ENCODE peak calls at places on chromosome 12, in six cellular contexts. N is HuH-7; K is upper lobe of right lung; J is posterior cingulate gyrus; V is substantia nigra; H is stimulated activated CD4-positive, alpha-beta T cell treated with anti-CD3 and anti-CD28 coated beads, TNF-alpha, amount 100 ng/mL, for 24 hours. P is an unnamed sample.

GRCh38 chr12:110012137-110012536 is 12.9 kb downstream of the ANKRD13A start:
- DNase-seq in N (no peak), K (peak), J (no peak), V (no peak), H (no peak), P (no peak)

GRCh38 chr12:57343703-57344378 is 87.0 kb downstream of the R3HDM2 start:
- DNase-seq in N (no peak), K (no peak), J (no peak), V (no peak), H (no peak), P (no peak)

GRCh38 chr12:9751204-9752144 is 9.2 kb downstream of the CD69 start:
- DNase-seq in N (peak), K (no peak), J (no peak), V (no peak), H (no peak), P (no peak)

GRCh38 chr12:24977711-24978110 is 28.8 kb upstream of the BCAT1 start:
- DNase-seq in N (no peak), K (no peak), J (no peak), V (no peak), H (no peak), P (no peak)

GRCh38 chr12:118589162-118589561 is 212.8 kb downstream of the SUDS3 start:
- DNase-seq in N (no peak), K (no peak), J (no peak), V (no peak), H (no peak), P (no peak)

GRCh38 chr12:56377310-56377988 is 14.8 kb upstream of the APOF start:
- DNase-seq in N (no peak), K (no peak), J (no peak), V (no peak), H (no peak), P (no peak)

GRCh38 chr12:690466-690865 is 27.2 kb upstream of the NINJ2 start:
- DNase-seq in N (no peak), K (no peak), J (no peak), V (no peak), H (no peak), P (no peak)

GRCh38 chr12:30896461-30896860 is 30.1 kb upstream of the TSPAN11 start:
- DNase-seq in N (no peak), K (no peak), J (no peak), V (no peak), H (no peak), P (no peak)

GRCh38 chr12:57894577-57895292 is 46.6 kb upstream of the ATP23 start:
- DNase-seq in N (no peak), K (no peak), J (no peak), V (no peak), H (no peak), P (no peak)

GRCh38 chr12:12201274-12201758 is 65.5 kb downstream of the LRP6 start:
- DNase-seq in N (no peak), K (no peak), J (no peak), V (no peak), H (no peak), P (no peak)

GRCh38 chr12:69639400-69640016 is 28.8 kb upstream of the LRRC10 start:
- DNase-seq in N (peak), K (peak), J (no peak), V (peak), H (peak), P (no peak)

GRCh38 chr12:67517181-67517887 is 131.2 kb upstream of the DYRK2 start:
- DNase-seq in N (no peak), K (no peak), J (no peak), V (no peak), H (no peak), P (no peak)

GRCh38 chr12:54587315-54587821 is 1.1 kb downstream of the PPP1R1A start:
- DNase-seq in N (peak), K (no peak), J (no peak), V (peak), H (no peak), P (no peak)

GRCh38 chr12:13386269-13387039 is 189.9 kb downstream of the EMP1 start:
- DNase-seq in N (no peak), K (no peak), J (no peak), V (no peak), H (no peak), P (no peak)

GRCh38 chr12:78795934-78796445 is 68.6 kb upstream of the SYT1 start:
- DNase-seq in N (no peak), K (no peak), J (no peak), V (no peak), H (no peak), P (no peak)

GRCh38 chr12:123897221-123897620 is 75.4 kb downstream of the CCDC92 start:
- DNase-seq in N (no peak), K (no peak), J (no peak), V (no peak), H (no peak), P (no peak)

GRCh38 chr12:45730842-45731336 is 1.4 kb downstream of the ARID2 start:
- DNase-seq in N (peak), K (no peak), J (no peak), V (no peak), H (no peak), P (no peak)

GRCh38 chr12:80107221-80107620 is 7.9 kb downstream of the OTOGL start:
- DNase-seq in N (no peak), K (no peak), J (no peak), V (no peak), H (no peak), P (no peak)

GRCh38 chr12:115810166-115810565 is 467.3 kb downstream of the MED13L start:
- DNase-seq in N (no peak), K (no peak), J (no peak), V (no peak), H (no peak), P (no peak)

GRCh38 chr12:118355838-118356237 is 16.9 kb downstream of the TAOK3 start:
- DNase-seq in N (no peak), K (no peak), J (no peak), V (no peak), H (no peak), P (no peak)

GRCh38 chr12:54591001-54591591 is 2.6 kb upstream of the PPP1R1A start:
- DNase-seq in N (no peak), K (no peak), J (no peak), V (no peak), H (no peak), P (no peak)

GRCh38 chr12:52741378-52742195 is 35.6 kb downstream of the KRT76 start:
- DNase-seq in N (peak), K (peak), J (no peak), V (no peak), H (peak), P (no peak)

GRCh38 chr12:94175763-94176660 is 27.6 kb downstream of the PLXNC1 start:
- DNase-seq in N (no peak), K (no peak), J (no peak), V (no peak), H (no peak), P (no peak)

GRCh38 chr12:52260351-52261210 is 13.9 kb upstream of the KRT86 start:
- DNase-seq in N (no peak), K (no peak), J (no peak), V (no peak), H (no peak), P (no peak)

GRCh38 chr12:19323768-19324167 is 115.5 kb upstream of the AEBP2 start:
- DNase-seq in N (no peak), K (no peak), J (no peak), V (no peak), H (no peak), P (no peak)

GRCh38 chr12:8681129-8681902 is 16.5 kb upstream of the RIMKLB start:
- DNase-seq in N (no peak), K (no peak), J (no peak), V (no peak), H (no peak), P (no peak)

GRCh38 chr12:34400986-34401658 is 378.8 kb downstream of the ALG10 start:
- DNase-seq in N (no peak), K (peak), J (peak), V (no peak), H (no peak), P (peak)

GRCh38 chr12:105436636-105437035 is 106.1 kb downstream of the C12orf75 start:
- DNase-seq in N (no peak), K (no peak), J (no peak), V (no peak), H (no peak), P (no peak)

GRCh38 chr12:57225680-57226190 is 3.8 kb upstream of the SHMT2 start:
- DNase-seq in N (no peak), K (no peak), J (no peak), V (no peak), H (no peak), P (no peak)

GRCh38 chr12:116547955-116548471 is 11.2 kb upstream of the MAP1LC3B2 start:
- DNase-seq in N (no peak), K (no peak), J (no peak), V (no peak), H (no peak), P (no peak)

GRCh38 chr12:67705394-67706370 is 57.1 kb downstream of the DYRK2 start:
- DNase-seq in N (no peak), K (no peak), J (no peak), V (no peak), H (no peak), P (no peak)

GRCh38 chr12:92597118-92597517 is 105.7 kb upstream of the PLEKHG7 start:
- DNase-seq in N (no peak), K (no peak), J (no peak), V (no peak), H (no peak), P (no peak)

GRCh38 chr12:55673638-55674037 is 34.1 kb downstream of the ITGA7 start:
- DNase-seq in N (no peak), K (no peak), J (no peak), V (no peak), H (no peak), P (no peak)

GRCh38 chr12:129049917-129050316 is 196.6 kb downstream of the GLT1D1 start:
- DNase-seq in N (no peak), K (no peak), J (no peak), V (no peak), H (no peak), P (no peak)

P was measured in mesenteric fat pad.